ENCODE peak calls at places on chromosome 9, in five cellular contexts. L is transverse colon, R is trophoblast cell, P is pancreas, I is uterus. F is an unnamed sample. For H3K4me1 and H3K9me3, the result is how much of the 10 kb centered on the place peaks cover.

GRCh38 chr9:131817627-131818026 is 77.8 kb upstream of the RAPGEF1 start:
- DNase-seq in I (no peak), P (no peak), L (no peak), R (no peak), F (no peak)

GRCh38 chr9:20243866-20244647 is 378.2 kb downstream of the MLLT3 start:
- DNase-seq in L (no peak), R (no peak), P (no peak), I (no peak), F (no peak)

GRCh38 chr9:126166866-126167265 is 159.8 kb upstream of the MVB12B start:
- DNase-seq in L (no peak), I (no peak), P (no peak), R (no peak), F (no peak)

GRCh38 chr9:69122391-69123141 is 51.5 kb upstream of the TJP2 start:
- DNase-seq in P (no peak), I (no peak), L (peak), R (peak), F (no peak)

GRCh38 chr9:76895186-76895585 is 10.7 kb downstream of the PRUNE2 start:
- DNase-seq in I (peak), P (no peak), R (no peak), L (no peak), F (no peak)

GRCh38 chr9:105911104-105911911 is 217.0 kb downstream of the TMEM38B start:
- DNase-seq in L (no peak), R (peak), I (no peak), P (no peak), F (no peak)

GRCh38 chr9:92837191-92837590 is 40.6 kb downstream of the ZNF484 start:
- DNase-seq in L (no peak), R (no peak), P (no peak), I (no peak), F (no peak)

GRCh38 chr9:116644099-116644688 is 42.9 kb upstream of the TRIM32 start:
- DNase-seq in I (no peak), L (no peak), R (no peak), P (no peak), F (no peak)

GRCh38 chr9:37410969-37411785 is 11.3 kb upstream of the GRHPR start:
- DNase-seq in I (no peak), R (no peak), P (no peak), L (no peak), F (no peak)

GRCh38 chr9:3299872-3300271 is 225.9 kb downstream of the RFX3 start:
- DNase-seq in I (no peak), R (no peak), P (no peak), L (no peak), F (no peak)

GRCh38 chr9:123967323-123967722 is 37.4 kb upstream of the DENND1A start:
- DNase-seq in I (no peak), R (no peak), P (no peak), L (no peak), F (no peak)

GRCh38 chr9:76203373-76203772 is 190.9 kb downstream of the RFK start:
- DNase-seq in L (peak), P (no peak), R (peak), I (no peak), F (no peak)

GRCh38 chr9:106892632-106893031 is 29.7 kb downstream of the ZNF462 start:
- DNase-seq in L (peak), I (peak), P (no peak), R (peak), F (no peak)

GRCh38 chr9:18910435-18910834 is 122.6 kb downstream of the SAXO1 start:
- DNase-seq in P (no peak), I (no peak), L (no peak), R (no peak), F (no peak)

GRCh38 chr9:136093331-136093986 is 1.6 kb downstream of the NACC2 start:
- DNase-seq in P (no peak), L (no peak), I (no peak), R (peak), F (no peak)

GRCh38 chr9:9747787-9748186 is 865.0 kb downstream of the PTPRD start:
- DNase-seq in R (peak), P (no peak), I (no peak), L (no peak), F (no peak)

GRCh38 chr9:124453586-124454191 is 3.4 kb downstream of the ADGRD2 start:
- DNase-seq in R (no peak), L (peak), P (peak), I (no peak), F (no peak)

GRCh38 chr9:6842584-6842947 is 84.8 kb downstream of the KDM4C start:
- DNase-seq in I (no peak), L (no peak), R (no peak), P (no peak), F (no peak)

GRCh38 chr9:77156646-77157371 is 20.5 kb upstream of the VPS13A start:
- DNase-seq in P (no peak), L (no peak), R (no peak), I (no peak), F (no peak)

GRCh38 chr9:124269556-124269955 is 11.8 kb downstream of the NEK6 start:
- DNase-seq in R (no peak), L (no peak), P (no peak), I (no peak), F (no peak)

GRCh38 chr9:34500623-34501267 is 22.0 kb downstream of the ENHO start:
- DNase-seq in P (peak), L (peak), R (peak), I (peak), F (peak)

GRCh38 chr9:22136446-22137140 is 127.5 kb upstream of the CDKN2B start:
- DNase-seq in L (no peak), P (no peak), R (peak), I (no peak), F (no peak)

GRCh38 chr9:131008086-131008485 is 888 bp upstream of the LAMC3 start:
- DNase-seq in I (no peak), R (no peak), L (no peak), P (no peak), F (no peak)

GRCh38 chr9:76534031-76534430 is 75.0 kb downstream of the GCNT1 start:
- DNase-seq in I (no peak), P (no peak), L (no peak), R (no peak), F (no peak)

GRCh38 chr9:70514273-70514672 is 99.8 kb upstream of the KLF9 start:
- DNase-seq in L (no peak), P (no peak), I (no peak), R (no peak), F (no peak)

GRCh38 chr9:2985343-2985742 is 141.4 kb upstream of the PUM3 start:
- DNase-seq in L (no peak), I (no peak), R (no peak), P (no peak), F (no peak)

GRCh38 chr9:71812385-71812784 is 44.1 kb upstream of the CEMIP2 start:
- DNase-seq in L (no peak), I (no peak), R (no peak), P (no peak), F (no peak)

GRCh38 chr9:121498487-121499176 is 1.0 kb downstream of the GGTA1 start:
- DNase-seq in L (no peak), I (peak), P (peak), R (peak), F (peak)

GRCh38 chr9:38087934-38088925 is 19.2 kb upstream of the SHB start:
- DNase-seq in P (peak), L (peak), R (peak), I (peak), F (peak)

GRCh38 chr9:96126321-96126881 is 175.6 kb downstream of the HSD17B3 start:
- DNase-seq in L (no peak), I (no peak), P (no peak), R (no peak), F (no peak)

GRCh38 chr9:3043369-3043768 is 199.5 kb upstream of the PUM3 start:
- DNase-seq in L (no peak), R (peak), I (no peak), P (no peak), F (no peak)

GRCh38 chr9:38336341-38336740 is 56.2 kb upstream of the ALDH1B1 start:
- DNase-seq in P (no peak), R (no peak), L (no peak), I (no peak), F (no peak)

GRCh38 chr9:114426046-114426948 is 38.5 kb upstream of the AKNA start:
- DNase-seq in P (peak), I (no peak), R (no peak), L (no peak), F (no peak)

GRCh38 chr9:131758972-131759647 is 19.2 kb upstream of the RAPGEF1 start:
- DNase-seq in I (no peak), L (no peak), R (no peak), P (no peak), F (no peak)

GRCh38 chr9:97468658-97469448 is 32.6 kb upstream of the TMOD1 start:
- DNase-seq in R (peak), I (peak), P (peak), L (peak), F (peak)

GRCh38 chr9:74846771-74847170 is 41.0 kb downstream of the TRPM6 start:
- DNase-seq in I (no peak), P (no peak), R (peak), L (no peak), F (no peak)

GRCh38 chr9:115415450-115415849 is 297.5 kb upstream of the TNC start:
- DNase-seq in P (no peak), R (no peak), I (no peak), L (no peak), F (no peak)

GRCh38 chr9:23648651-23649050 is 177.4 kb downstream of the ELAVL2 start:
- DNase-seq in L (no peak), R (no peak), I (no peak), P (no peak), F (no peak)
- H3K4me1 ChIP-seq in L (under half), R (under half), I (under half), P (under half), F (under half)

GRCh38 chr9:32518276-32518675 is 7.7 kb downstream of the RIGI start:
- DNase-seq in L (no peak), P (no peak), R (no peak), I (no peak), F (no peak)
- H3K9me3 ChIP-seq in L (under half), P (under half), R (under half), I (under half), F (under half)

GRCh38 chr9:104775961-104776360 is 12.0 kb downstream of the NIPSNAP3B start:
- DNase-seq in P (no peak), I (no peak), R (no peak), L (no peak), F (no peak)
- H3K4me1 ChIP-seq in P (under half), I (under half), R (under half), L (under half), F (under half)

DNA sequence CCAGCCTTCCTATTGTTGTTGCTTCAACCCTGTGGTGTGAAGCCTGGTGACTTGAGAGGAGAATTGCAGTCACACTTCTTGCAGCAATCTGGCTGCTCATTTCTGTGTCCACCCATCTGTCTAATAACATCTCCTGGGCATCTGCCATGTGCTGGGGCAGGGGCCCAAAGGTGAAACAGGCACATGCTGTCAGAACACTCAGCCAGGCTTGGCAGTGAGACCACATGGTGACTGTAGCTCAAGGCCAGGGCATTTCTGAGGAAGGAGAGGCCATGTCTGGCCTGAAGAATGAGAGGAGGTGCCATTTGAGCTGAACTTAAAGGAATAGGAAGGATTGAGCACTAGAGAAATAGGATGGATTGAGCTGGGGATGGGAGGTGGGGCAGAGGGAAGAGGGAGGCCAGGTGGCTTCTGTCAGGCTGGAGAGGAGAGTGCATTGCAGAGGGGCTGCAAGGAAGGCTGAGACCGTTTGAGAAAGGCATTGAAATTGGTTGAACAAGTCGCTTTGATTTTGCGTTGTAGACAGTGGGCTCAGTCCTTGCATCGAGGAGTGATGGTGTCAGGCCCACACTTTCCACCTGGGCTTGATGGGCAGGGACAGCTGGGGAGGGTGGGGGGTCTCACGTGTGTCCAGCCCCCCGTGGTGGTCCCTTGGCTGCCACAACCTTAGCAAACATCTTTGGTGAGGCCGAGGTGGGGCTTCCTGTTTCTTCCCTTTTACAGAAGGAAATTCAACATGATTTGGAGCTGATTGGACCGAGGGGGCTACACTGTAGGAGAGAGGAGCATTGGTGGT is 222.4 kb downstream of the CACNA1B start:
- DNase-seq in L (no peak), P (peak), I (no peak), R (no peak), F (no peak)
- H3K9me3 ChIP-seq in L (under half), P (under half), I (under half), R (half or more), F (under half)

DNA sequence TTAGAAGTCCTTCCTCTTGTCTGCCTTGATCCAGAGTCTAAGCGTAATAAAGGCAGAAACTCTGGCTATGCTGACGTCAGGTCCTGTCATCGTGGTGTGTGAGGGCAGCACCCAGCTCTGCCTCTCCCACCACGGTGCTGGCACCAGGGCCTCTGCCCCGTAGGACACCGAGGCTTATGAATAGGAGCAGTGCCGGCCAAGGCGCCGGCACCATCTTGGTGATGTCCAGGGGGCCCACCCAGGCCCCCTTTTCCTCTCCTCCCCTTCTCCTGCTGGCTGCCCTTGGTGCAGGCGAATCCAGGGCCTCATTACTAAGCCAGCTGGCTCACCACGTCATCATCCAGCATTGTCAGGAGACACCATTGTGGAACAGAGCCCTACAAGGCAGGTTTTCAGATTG is 252.3 kb downstream of the FANCC start:
- DNase-seq in P (no peak), I (peak), R (no peak), L (no peak), F (no peak)
- H3K4me1 ChIP-seq in P (under half), I (under half), R (under half), L (half or more), F (under half)

GRCh38 chr9:137353223-137354152 is 51.4 kb upstream of the NRARP start:
- DNase-seq in I (peak), L (no peak), P (no peak), R (no peak), F (peak)
- H3K9me3 ChIP-seq in I (under half), L (under half), P (under half), R (half or more), F (under half)

DNA sequence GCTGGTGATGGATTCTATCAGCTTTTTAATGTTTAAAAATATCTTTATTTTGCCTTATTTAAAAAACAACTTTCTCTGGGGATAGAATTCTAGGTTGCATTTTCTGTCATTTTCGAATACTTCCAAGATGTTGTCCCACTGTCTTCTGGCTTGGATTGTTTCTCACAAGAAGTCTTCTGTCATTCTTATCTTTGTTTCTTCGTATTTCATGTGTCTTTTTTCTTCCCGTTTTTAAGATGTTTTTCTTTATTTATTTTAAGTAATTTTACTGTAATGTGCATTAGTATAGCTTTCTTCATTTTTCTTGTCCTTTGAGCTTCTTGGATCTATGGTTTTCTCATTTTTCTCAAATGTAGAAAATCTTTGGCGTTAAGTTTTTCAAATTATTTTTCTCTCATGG is 19.1 kb downstream of the STX17 start:
- DNase-seq in I (no peak), L (no peak), R (no peak), P (no peak), F (no peak)
- H3K4me1 ChIP-seq in I (under half), L (under half), R (under half), P (under half), F (under half)

GRCh38 chr9:101408374-101409078 is 9.9 kb downstream of the ZNF189 start:
- DNase-seq in L (no peak), P (no peak), R (no peak), I (no peak), F (no peak)
- H3K9me3 ChIP-seq in L (half or more), P (under half), R (under half), I (half or more), F (under half)

F was measured in ovary.